ENCODE peak calls at places on chromosomes 11 and 22, in seven cellular contexts. X, F, W, S, I, Y and Z are unnamed samples. For H3K4me1, the result is how much of the 10 kb centered on the place peaks cover.

GRCh38 chr11:18581825-18582224 is 6.7 kb downstream of the UEVLD start:
- ATAC-seq in F (no peak), S (no peak), W (no peak), Y (no peak), I (no peak), X (no peak), Z (no peak)

GRCh38 chr11:10451399-10452116 is 3.5 kb upstream of the AMPD3 start:
- ATAC-seq in F (no peak), Y (no peak), W (no peak), I (peak), S (no peak), X (no peak), Z (no peak)

GRCh38 chr11:115774756-115775155 is 270.5 kb upstream of the CADM1 start:
- ATAC-seq in W (no peak), X (no peak), I (peak), F (no peak), Y (no peak), S (no peak), Z (no peak)

GRCh38 chr11:61120099-61120864 is 18.0 kb downstream of the CD5 start:
- ATAC-seq in X (no peak), F (no peak), W (no peak), I (no peak), S (peak), Y (no peak), Z (no peak)

GRCh38 chr11:87299041-87299481 is 261.3 kb downstream of the TMEM135 start:
- ATAC-seq in S (no peak), Y (no peak), W (no peak), I (no peak), F (no peak), X (no peak), Z (no peak)

GRCh38 chr11:66663741-66664296 is 13.9 kb downstream of the RBM4B start:
- ATAC-seq in S (peak), W (peak), X (no peak), F (no peak), Y (no peak), I (no peak), Z (no peak)

GRCh38 chr11:81700061-81700460 is 1033.6 kb downstream of the FAM181B start:
- ATAC-seq in I (no peak), F (no peak), W (no peak), Y (no peak), S (no peak), X (no peak), Z (no peak)

GRCh38 chr11:107741044-107741823 is 29.4 kb upstream of the SLN start:
- ATAC-seq in F (no peak), I (no peak), W (peak), S (peak), Y (peak), X (peak), Z (no peak)

GRCh38 chr22:29689872-29690213 is 30.0 kb upstream of the CABP7 start:
- ATAC-seq in F (no peak), S (peak), W (peak), X (no peak), I (peak), Y (peak), Z (peak)

GRCh38 chr11:120759046-120759445 is 247.5 kb downstream of the GRIK4 start:
- ATAC-seq in F (no peak), X (no peak), W (no peak), Y (no peak), I (no peak), S (no peak), Z (no peak)

GRCh38 chr11:108914211-108914610 is 249.3 kb downstream of the DDX10 start:
- ATAC-seq in X (no peak), F (no peak), W (no peak), S (no peak), I (no peak), Y (no peak), Z (no peak)

GRCh38 chr22:47257566-47257965 is 495.1 kb downstream of the TBC1D22A start:
- ATAC-seq in F (no peak), X (no peak), I (no peak), Y (no peak), S (no peak), W (no peak), Z (no peak)

GRCh38 chr11:68632802-68633201 is 51.5 kb upstream of the GAL start:
- ATAC-seq in Y (no peak), F (no peak), S (peak), I (no peak), W (no peak), X (no peak), Z (no peak)

GRCh38 chr11:10747733-10748132 is 3.3 kb upstream of the CTR9 start:
- ATAC-seq in S (no peak), Y (no peak), W (no peak), X (no peak), F (no peak), I (no peak), Z (no peak)

GRCh38 chr11:34513674-34513995 is at the start of gene ELF5:
- ATAC-seq in X (peak), Y (no peak), F (no peak), W (peak), S (peak), I (no peak), Z (no peak)

GRCh38 chr11:26278354-26278753 is 53.6 kb upstream of the ANO3 start:
- ATAC-seq in Y (no peak), W (no peak), F (no peak), S (no peak), X (no peak), I (no peak), Z (no peak)

GRCh38 chr11:76266269-76266668 is 60.0 kb upstream of the WNT11 start:
- ATAC-seq in I (peak), F (no peak), S (no peak), X (peak), Y (peak), W (no peak), Z (peak)

GRCh38 chr11:1659478-1659877 is 29.9 kb downstream of the KRTAP5-5 start:
- ATAC-seq in I (no peak), W (no peak), F (no peak), X (no peak), S (no peak), Y (no peak), Z (no peak)

GRCh38 chr22:42742940-42743339 is 22.3 kb upstream of the A4GALT start:
- ATAC-seq in W (peak), Y (peak), X (peak), I (peak), F (no peak), S (peak), Z (peak)

DNA sequence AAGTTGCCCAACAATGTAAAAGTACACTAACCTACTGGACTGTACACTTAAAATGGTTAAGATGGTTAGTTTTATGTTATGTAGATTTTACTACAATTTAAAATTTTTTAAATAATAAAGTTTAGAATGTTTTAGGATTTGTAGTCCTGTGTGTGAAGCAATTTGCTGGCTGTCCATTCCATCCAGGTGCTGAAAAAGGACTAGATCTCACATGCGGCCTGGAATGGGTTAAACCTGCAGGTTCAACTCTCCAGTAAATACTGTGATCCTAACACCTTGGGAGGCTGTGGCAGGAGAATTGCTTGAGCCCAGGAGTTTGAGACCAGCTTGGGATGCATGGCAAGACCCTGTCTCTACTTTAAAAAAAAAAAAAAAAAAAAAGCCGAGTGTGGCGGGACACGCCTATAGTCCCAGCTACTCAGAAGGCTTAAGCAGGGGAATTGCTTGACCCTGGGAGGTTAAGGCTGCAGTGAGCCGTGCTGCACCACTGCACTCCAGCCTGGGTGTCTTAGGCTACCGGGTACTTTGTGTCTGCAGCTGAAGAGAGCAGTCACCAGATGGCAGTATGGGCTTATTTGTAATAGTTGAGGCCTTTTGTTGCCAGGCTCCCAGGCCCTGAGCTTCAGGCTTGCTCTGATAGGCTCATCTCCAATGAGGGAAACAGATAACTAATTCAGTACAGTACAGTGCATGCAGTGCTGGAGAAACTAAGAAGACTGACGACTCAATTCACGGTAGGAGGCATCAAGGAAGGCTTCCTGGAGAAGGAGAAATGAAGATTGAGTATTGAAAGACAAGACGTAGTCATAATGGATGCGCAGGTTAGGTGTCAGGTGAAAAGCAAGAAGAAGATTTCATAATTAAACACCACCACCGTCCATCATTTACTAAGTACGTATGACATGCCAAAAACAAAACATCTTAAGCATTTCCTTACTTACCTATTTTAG is 64.7 kb upstream of the ASPHD2 start:
- ATAC-seq in Y (peak), S (peak), X (peak), I (peak), W (peak), F (no peak), Z (no peak)
- TF ChIP-seq CTCF in Y (no peak), S (peak), X (peak), I (peak), W (peak), F (peak), Z (peak)

DNA sequence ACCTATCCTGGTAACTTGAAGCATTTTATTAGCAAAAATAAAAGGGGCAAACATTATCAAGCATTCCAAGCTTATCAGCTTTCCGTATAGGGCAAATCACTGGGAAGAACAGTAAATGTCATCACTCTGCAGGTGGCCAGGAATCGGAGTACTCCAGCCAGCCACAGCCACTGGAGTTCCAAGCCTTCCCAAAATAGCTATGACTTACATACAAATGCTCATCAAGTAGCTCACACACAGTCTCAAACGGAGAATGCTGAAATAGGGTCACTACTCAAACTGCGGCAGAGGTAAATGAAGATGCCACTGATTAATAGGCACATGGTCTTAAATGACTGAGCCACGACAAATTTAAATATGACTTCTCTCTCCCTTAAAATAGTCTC is 2.1 kb downstream of the USP28 start:
- ATAC-seq in S (no peak), I (peak), X (no peak), F (no peak), Y (no peak), W (no peak), Z (no peak)
- H3K4me3 ChIP-seq in S (no peak), I (no peak), X (no peak), F (peak), Y (no peak), W (no peak), Z (peak)

DNA sequence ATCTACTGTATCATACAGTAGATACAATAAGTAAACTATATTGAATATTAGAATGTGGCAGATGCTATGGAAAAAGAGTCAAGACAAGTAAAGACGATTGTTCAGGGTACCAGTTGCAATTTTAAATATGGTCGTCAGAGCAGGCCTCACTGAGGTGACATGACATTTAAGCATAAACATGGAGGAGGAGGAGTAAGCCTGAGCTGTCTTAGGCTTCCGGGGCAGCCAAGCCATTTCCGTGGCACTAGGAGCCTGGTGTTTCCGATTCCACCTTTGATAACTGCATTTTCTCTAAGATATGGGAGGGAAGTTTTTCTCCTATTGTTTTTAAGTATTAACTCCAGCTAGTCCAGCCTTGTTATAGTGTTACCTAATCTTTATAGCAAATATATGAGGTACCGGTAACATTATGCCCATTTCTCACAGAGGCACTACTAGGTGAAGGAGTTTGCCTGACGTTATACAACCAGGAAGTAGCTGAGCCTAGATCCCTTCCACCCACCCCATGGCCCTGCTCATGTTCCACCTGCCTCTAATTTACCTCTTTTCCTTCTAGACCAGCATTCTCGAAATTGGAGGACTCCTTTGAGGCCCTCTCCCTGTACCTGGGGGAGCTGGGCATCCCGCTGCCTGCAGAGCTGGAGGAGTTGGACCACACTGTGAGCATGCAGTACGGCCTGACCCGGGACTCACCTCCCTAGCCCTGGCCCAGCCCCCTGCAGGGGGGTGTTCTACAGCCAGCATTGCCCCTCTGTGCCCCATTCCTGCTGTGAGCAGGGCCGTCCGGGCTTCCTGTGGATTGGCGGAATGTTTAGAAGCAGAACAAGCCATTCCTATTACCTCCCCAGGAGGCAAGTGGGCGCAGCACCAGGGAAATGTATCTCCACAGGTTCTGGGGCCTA is 14.3 kb downstream of the PIK3IP1 start:
- ATAC-seq in X (no peak), F (no peak), W (no peak), S (no peak), I (no peak), Y (no peak), Z (no peak)
- H3K4me1 ChIP-seq in X (under half), F (under half), W (under half), S (under half), I (under half), Y (under half), Z (under half)

GRCh38 chr22:45317551-45318167 is 7.9 kb downstream of the FAM118A start:
- ATAC-seq in X (no peak), Y (peak), I (peak), S (peak), F (peak), W (peak), Z (peak)
- TF ChIP-seq CTCF in X (no peak), Y (peak), I (peak), S (peak), F (peak), W (peak), Z (no peak)

GRCh38 chr22:38497869-38498268 is 8.2 kb downstream of the DDX17 start:
- ATAC-seq in I (no peak), Y (no peak), F (no peak), W (no peak), X (no peak), S (no peak), Z (no peak)
- H3K4me3 ChIP-seq in I (no peak), Y (no peak), F (no peak), W (no peak), X (no peak), S (no peak), Z (no peak)

DNA sequence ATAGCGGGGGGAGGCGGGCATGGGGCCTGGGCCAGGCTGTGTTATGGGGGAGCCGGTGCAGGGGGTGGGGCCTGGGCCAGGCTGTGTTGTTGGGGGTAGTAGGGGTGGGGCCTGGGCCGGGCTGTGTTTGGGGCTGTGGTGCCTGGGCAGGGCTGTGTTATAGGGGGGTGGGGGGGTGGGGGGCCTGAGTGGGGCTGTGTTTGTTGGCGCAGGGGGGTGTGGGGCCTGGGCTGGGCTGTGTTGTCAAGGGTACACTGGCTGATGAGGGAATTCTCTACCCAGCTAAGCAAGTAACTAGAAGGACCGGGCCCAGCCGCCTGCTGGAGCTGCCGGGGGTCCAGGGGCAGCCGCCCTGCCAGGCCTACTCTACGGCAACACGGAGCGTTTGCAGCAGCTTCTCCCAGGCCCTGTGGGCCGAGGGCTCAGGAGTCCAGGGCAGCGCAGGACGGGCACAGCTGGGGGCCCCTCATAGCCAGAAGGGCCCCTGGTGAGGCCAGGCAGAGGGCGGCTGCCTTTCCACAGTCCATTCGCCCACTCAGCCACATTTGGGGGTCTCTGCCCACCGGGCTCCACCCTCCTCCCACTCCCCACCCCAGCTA is 10.1 kb upstream of the PIM3 start:
- ATAC-seq in X (no peak), Y (no peak), F (no peak), I (no peak), W (no peak), S (no peak), Z (no peak)
- H3K4me1 ChIP-seq in X (under half), Y (half or more), F (under half), I (under half), W (half or more), S (half or more), Z (under half)

GRCh38 chr11:394858-395655 is 1.0 kb downstream of the PKP3 start:
- ATAC-seq in X (no peak), I (no peak), Y (no peak), F (no peak), S (no peak), W (no peak), Z (no peak)

GRCh38 chr11:396511-396947 is 2.5 kb downstream of the PKP3 start:
- ATAC-seq in I (peak), S (peak), Y (peak), X (no peak), F (no peak), W (no peak), Z (no peak)

GRCh38 chr11:398826-399225 is 4.8 kb downstream of the PKP3 start:
- ATAC-seq in W (no peak), I (no peak), S (no peak), X (no peak), F (no peak), Y (no peak), Z (no peak)

GRCh38 chr11:395866-396265 is 1.9 kb downstream of the PKP3 start:
- ATAC-seq in S (no peak), W (no peak), Y (no peak), F (no peak), I (no peak), X (no peak), Z (no peak)

GRCh38 chr11:396948-397548 is 3.0 kb downstream of the PKP3 start:
- ATAC-seq in I (peak), F (no peak), X (no peak), Y (peak), S (peak), W (no peak), Z (peak)
- TF ChIP-seq CTCF in I (peak), F (peak), X (peak), Y (peak), S (peak), W (peak), Z (peak)

DNA sequence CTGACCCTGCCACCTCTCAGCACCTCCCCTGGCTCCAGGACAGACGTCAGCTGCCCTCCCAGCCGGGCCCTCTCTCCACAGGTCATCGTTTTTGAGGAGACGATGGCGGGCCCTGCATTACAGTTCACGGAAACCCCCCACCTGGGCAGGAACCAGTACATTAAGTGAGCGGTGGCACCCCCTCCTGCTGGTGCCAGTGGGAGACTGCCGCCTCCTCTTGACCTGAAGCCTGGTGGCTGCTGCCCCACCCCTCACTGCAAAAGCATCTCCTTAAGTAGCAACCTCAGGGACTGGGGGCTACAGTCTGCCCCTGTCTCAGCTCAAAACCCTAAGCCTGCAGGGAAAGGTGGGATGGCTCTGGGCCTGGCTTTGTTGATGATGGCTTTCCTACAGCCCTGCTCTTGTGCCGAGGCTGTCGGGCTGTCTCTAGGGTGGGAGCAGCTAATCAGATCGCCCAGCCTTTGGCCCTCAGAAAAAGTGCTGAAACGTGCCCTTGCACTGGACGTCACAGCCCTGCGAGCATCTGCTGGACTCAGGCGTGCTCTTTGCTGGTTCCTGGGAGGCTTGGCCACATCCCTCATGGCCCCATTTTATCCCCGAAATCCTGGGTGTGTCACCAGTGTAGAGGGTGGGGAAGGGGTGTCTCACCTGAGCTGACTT is 37.0 kb downstream of the B3GAT1 start:
- ATAC-seq in W (no peak), Y (no peak), I (no peak), X (no peak), S (no peak), F (no peak), Z (no peak)
- H3K4me3 ChIP-seq in W (no peak), Y (no peak), I (no peak), X (no peak), S (no peak), F (no peak), Z (no peak)

GRCh38 chr11:12161603-12162350 is 51.4 kb downstream of the MICAL2 start:
- ATAC-seq in Y (no peak), F (no peak), I (no peak), S (peak), X (no peak), W (peak), Z (no peak)
- H3K4me1 ChIP-seq in Y (half or more), F (half or more), I (half or more), S (half or more), X (under half), W (half or more), Z (half or more)